ENCODE peak calls at places on chromosomes 3 and 15, in five cellular contexts. G is H1, Z is transverse colon, S is endothelial cell of umbilical vein, Q is sigmoid colon. C is an unnamed sample.

GRCh38 chr15:60223161-60223560 is 174.6 kb downstream of the ANXA2 start:
- DNase-seq in Q (no peak), S (no peak), Z (no peak), G (no peak), C (peak)

GRCh38 chr15:100281096-100281917 is 60.5 kb downstream of the ADAMTS17 start:
- DNase-seq in G (no peak), Q (no peak), Z (no peak), S (no peak), C (no peak)

GRCh38 chr15:58748787-58749531 is 548 bp downstream of the ADAM10 start:
- DNase-seq in G (peak), S (peak), Z (peak), Q (peak), C (peak)

GRCh38 chr15:52171386-52171785 is 19.8 kb downstream of the GNB5 start:
- DNase-seq in S (peak), G (peak), Q (no peak), Z (no peak), C (no peak)

GRCh38 chr3:183548262-183548769 is 7.2 kb downstream of the KLHL6 start:
- DNase-seq in G (no peak), S (peak), Q (no peak), Z (no peak), C (no peak)

GRCh38 chr15:40435331-40436089 is 5.2 kb upstream of the BAHD1 start:
- DNase-seq in Q (no peak), S (no peak), G (no peak), Z (no peak), C (no peak)

GRCh38 chr3:106204160-106204868 is 335.5 kb upstream of the CBLB start:
- DNase-seq in S (no peak), G (no peak), Q (no peak), Z (no peak), C (no peak)

GRCh38 chr3:176514297-176514696 is 683.0 kb downstream of the TBL1XR1 start:
- DNase-seq in S (peak), G (peak), Q (no peak), Z (no peak), C (peak)

GRCh38 chr3:52176951-52177700 is 20.8 kb upstream of the ALAS1 start:
- DNase-seq in S (no peak), G (no peak), Q (peak), Z (no peak), C (no peak)

GRCh38 chr3:198109883-198110282 is 149.9 kb downstream of the LMLN start:
- DNase-seq in Z (no peak), Q (no peak), G (no peak), S (no peak), C (no peak)

GRCh38 chr3:127034195-127034989 is 51.5 kb downstream of the PLXNA1 start:
- DNase-seq in Z (no peak), S (no peak), G (no peak), Q (no peak), C (no peak)

GRCh38 chr3:15430624-15431023 is 3.2 kb downstream of the EAF1 start:
- DNase-seq in G (no peak), Q (no peak), S (no peak), Z (no peak), C (no peak)

GRCh38 chr3:179045719-179046402 is 25.7 kb downstream of the ZMAT3 start:
- DNase-seq in Q (no peak), G (no peak), S (no peak), Z (no peak), C (no peak)

DNA sequence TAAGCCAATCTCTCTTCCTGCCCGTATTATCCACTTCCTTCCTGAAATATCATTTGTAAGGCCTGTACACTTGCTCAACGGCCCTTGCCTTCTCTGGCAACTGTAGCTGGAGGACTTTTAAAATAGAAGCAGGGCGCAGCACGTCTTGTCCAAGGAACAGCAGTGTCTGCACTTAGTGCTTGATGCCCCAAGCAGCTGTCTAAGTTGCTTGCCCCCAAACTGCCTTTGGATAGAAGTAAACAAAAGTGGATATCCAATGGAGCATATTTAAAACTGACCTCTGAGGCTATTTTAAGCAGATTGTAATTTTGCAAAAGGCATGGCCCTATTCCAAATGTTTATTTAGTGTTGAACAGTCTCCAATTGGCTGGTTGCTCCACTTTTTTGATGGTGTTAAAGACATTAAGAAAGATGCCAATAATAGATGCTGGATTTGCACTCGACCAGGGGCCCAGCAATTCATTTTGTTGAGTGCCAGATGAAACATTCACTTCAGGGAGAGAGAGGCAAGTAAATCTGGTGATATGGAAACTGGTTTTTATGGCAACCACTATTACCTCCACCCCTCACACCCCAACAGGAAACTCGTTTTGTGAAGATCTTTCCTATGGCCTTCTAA is 526.8 kb upstream of the TBL1XR1 start:
- DNase-seq in G (no peak), Z (peak), S (peak), Q (peak), C (peak)
- TF ChIP-seq POLR2AphosphoS5 in G (no peak), Z (peak), S (no peak), Q (peak), C (peak)

GRCh38 chr3:195850857-195851531 is 39.3 kb upstream of the MUC4 start:
- DNase-seq in S (peak), G (peak), Q (peak), Z (peak), C (peak)
- TF ChIP-seq POLR2AphosphoS5 in S (peak), G (no peak), Q (peak), Z (peak), C (peak)

GRCh38 chr15:93027413-93027812 is 61.6 kb downstream of the RGMA start:
- DNase-seq in Z (no peak), G (no peak), S (no peak), Q (peak), C (no peak)

GRCh38 chr15:93030430-93031102 is 58.4 kb downstream of the RGMA start:
- DNase-seq in S (peak), Q (peak), G (peak), Z (peak), C (peak)

GRCh38 chr15:93029613-93030429 is 59.2 kb downstream of the RGMA start:
- DNase-seq in Q (peak), S (peak), Z (no peak), G (peak), C (no peak)

GRCh38 chr15:93028111-93028631 is 60.8 kb downstream of the RGMA start:
- DNase-seq in G (no peak), S (no peak), Q (peak), Z (no peak), C (no peak)

GRCh38 chr15:93028632-93029612 is 60.1 kb downstream of the RGMA start:
- DNase-seq in S (peak), Z (peak), Q (peak), G (no peak), C (peak)
- TF ChIP-seq POLR2AphosphoS5 in S (no peak), Z (peak), Q (peak), G (peak), C (peak)

DNA sequence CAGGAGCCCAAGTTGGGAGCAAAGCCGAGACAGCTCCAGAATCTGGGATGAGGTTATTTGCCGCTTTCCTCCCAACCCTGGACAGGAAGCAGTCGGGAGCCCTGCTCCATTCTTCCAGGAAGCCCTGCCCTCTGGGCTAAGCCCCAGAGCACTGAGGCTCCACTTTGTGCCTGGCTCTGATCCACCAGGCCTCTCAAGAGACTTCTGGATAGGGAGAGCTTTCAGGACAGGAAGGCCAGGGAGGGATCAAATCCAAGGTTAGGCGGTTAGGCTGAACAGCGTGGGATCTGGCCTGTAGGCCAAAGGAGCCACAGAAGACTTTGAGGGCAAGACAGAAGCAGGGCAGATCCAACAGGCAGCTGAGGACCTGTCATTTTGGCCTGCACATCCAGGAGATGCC is 835 bp downstream of the STOML1 start:
- DNase-seq in S (peak), G (no peak), Q (peak), Z (peak), C (no peak)
- TF ChIP-seq POLR2AphosphoS5 in S (peak), G (no peak), Q (no peak), Z (no peak), C (peak)

DNA sequence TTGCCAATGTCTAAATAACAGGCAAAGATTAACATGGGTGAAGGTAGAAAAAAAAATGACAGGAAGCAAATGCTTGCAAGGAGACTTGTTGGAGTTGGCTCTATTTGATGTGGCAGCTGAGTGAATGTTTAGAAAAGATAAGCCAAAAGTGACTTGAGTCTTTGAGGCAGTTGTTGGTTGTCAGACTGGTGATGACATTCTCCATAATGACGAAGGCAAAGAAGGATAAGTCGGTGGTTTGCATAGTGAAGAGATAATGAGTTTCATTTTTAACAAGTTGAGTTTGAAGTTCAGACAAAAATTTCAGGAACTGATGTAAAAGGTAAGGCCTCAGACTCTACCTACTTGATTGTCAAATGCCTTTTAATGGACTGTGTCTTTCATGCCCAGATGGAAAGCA is 704.1 kb upstream of the SGO1 start:
- DNase-seq in S (no peak), Z (no peak), G (no peak), Q (no peak), C (no peak)
- TF ChIP-seq POLR2AphosphoS5 in S (no peak), Z (no peak), G (no peak), Q (no peak), C (no peak)